ENCODE peak calls at places on chromosomes 16 and 17, in seven cellular contexts. G is dermis blood vessel endothelial cell, P is ELR, B is Daoy, R is foreskin fibroblast, Q is RWPE1, U is EL. C is an unnamed sample.

GRCh38 chr16:138049-138417 is 440 bp downstream of the NPRL3 start:
- DNase-seq in G (peak; percentile 24), P (peak; percentile 27), B (no peak), R (no peak), Q (peak; percentile 27), U (peak; percentile 9), C (no peak)

GRCh38 chr17:17151541-17151940 is 54.6 kb downstream of the PLD6 start:
- DNase-seq in G (peak; percentile 13), P (peak; percentile 83), B (peak; percentile 93), R (no peak), Q (no peak), U (peak; percentile 74), C (peak; percentile 37)

GRCh38 chr16:1102921-1103648 is 7.0 kb upstream of the C1QTNF8 start:
- DNase-seq in G (peak; percentile 48), P (peak; percentile 43), B (peak; percentile 58), R (no peak), Q (peak; percentile 72), U (peak; percentile 28), C (peak; percentile 10)

GRCh38 chr16:86044241-86044671 is 145.3 kb downstream of the IRF8 start:
- DNase-seq in G (peak; percentile 81), P (peak; percentile 63), B (peak; percentile 67), R (peak; percentile 5), Q (peak; percentile 38), U (peak; percentile 50), C (no peak)

GRCh38 chr16:29926675-29927522 is 873 bp upstream of the KCTD13 start:
- DNase-seq in G (no peak), P (peak; percentile 51), B (peak; percentile 44), R (peak; percentile 29), Q (peak; percentile 34), U (peak; percentile 49), C (peak; percentile 14)

GRCh38 chr16:78108451-78108850 is 9.0 kb downstream of the WWOX start:
- DNase-seq in G (no peak), P (no peak), B (no peak), R (no peak), Q (no peak), U (no peak), C (no peak)

GRCh38 chr17:79955961-79956735 is 79.5 kb downstream of the TBC1D16 start:
- DNase-seq in G (no peak), P (no peak), B (no peak), R (no peak), Q (no peak), U (no peak), C (no peak)

GRCh38 chr17:79305376-79305775 is 230.8 kb downstream of the ENGASE start:
- DNase-seq in G (no peak), P (no peak), B (no peak), R (no peak), Q (no peak), U (no peak), C (no peak)

GRCh38 chr17:46121165-46121764 is 72.0 kb downstream of the KANSL1 start:
- DNase-seq in G (peak; percentile 31), P (no peak), B (no peak), R (no peak), Q (no peak), U (no peak), C (no peak)

GRCh38 chr16:82773018-82773417 is 146.2 kb downstream of the CDH13 start:
- DNase-seq in G (no peak), P (no peak), B (no peak), R (no peak), Q (no peak), U (no peak), C (no peak)

GRCh38 chr17:55500103-55500502 is 11.1 kb downstream of the SMIM36 start:
- DNase-seq in G (no peak), P (no peak), B (no peak), R (no peak), Q (no peak), U (no peak), C (no peak)

GRCh38 chr16:1184156-1184868 is 31.4 kb downstream of the CACNA1H start:
- DNase-seq in G (no peak), P (no peak), B (peak; percentile 55), R (no peak), Q (no peak), U (no peak), C (no peak)

GRCh38 chr17:54408741-54409140 is 491.9 kb upstream of the TOM1L1 start:
- DNase-seq in G (no peak), P (no peak), B (no peak), R (no peak), Q (no peak), U (no peak), C (peak; percentile 73)

GRCh38 chr16:85757341-85757822 is 6.5 kb upstream of the C16orf74 start:
- DNase-seq in G (no peak), P (peak; percentile 83), B (peak; percentile 80), R (peak; percentile 47), Q (no peak), U (peak; percentile 61), C (peak; percentile 68)

GRCh38 chr16:70661534-70661917 is 15.2 kb downstream of the IL34 start:
- DNase-seq in G (no peak), P (no peak), B (no peak), R (no peak), Q (no peak), U (no peak), C (no peak)